ENCODE peak calls at places on chromosomes 13 and 19, in six cellular contexts. Q is AG04450, I is esophagus squamous epithelium, C is cardiac fibroblast, G is transverse colon, T is ovary. E is an unnamed sample.

GRCh38 chr13:19981685-19982238 is 23.2 kb downstream of the ZMYM2 start:
- DNase-seq in Q (no peak), I (no peak), C (no peak), G (no peak), T (no peak), E (no peak)

GRCh38 chr19:10809693-10810285 is 26.2 kb downstream of the TMED1 start:
- DNase-seq in Q (no peak), I (no peak), C (no peak), G (no peak), T (no peak), E (no peak)

GRCh38 chr19:11279505-11280236 is 16.3 kb upstream of the TSPAN16 start:
- DNase-seq in Q (no peak), I (no peak), C (no peak), G (no peak), T (no peak), E (no peak)

GRCh38 chr13:48506092-48506701 is 26.7 kb downstream of the RCBTB2 start:
- DNase-seq in Q (no peak), I (no peak), C (no peak), G (no peak), T (no peak), E (no peak)

GRCh38 chr13:95296326-95296939 is 4.8 kb downstream of the ABCC4 start:
- DNase-seq in Q (no peak), I (no peak), C (peak), G (peak), T (no peak), E (no peak)

GRCh38 chr13:43316997-43317396 is 293.6 kb downstream of the DNAJC15 start:
- DNase-seq in Q (no peak), I (no peak), C (peak), G (no peak), T (no peak), E (no peak)

GRCh38 chr19:58557253-58558065 is 952 bp downstream of the UBE2M start:
- DNase-seq in Q (no peak), I (no peak), C (no peak), G (no peak), T (peak), E (no peak)

GRCh38 chr13:22232186-22232585 is 561.3 kb downstream of the FGF9 start:
- DNase-seq in Q (no peak), I (no peak), C (no peak), G (no peak), T (no peak), E (no peak)

GRCh38 chr13:39102981-39103490 is 64.8 kb downstream of the NHLRC3 start:
- DNase-seq in Q (no peak), I (no peak), C (no peak), G (no peak), T (no peak), E (no peak)

GRCh38 chr13:51451467-51452390 is 1.1 kb downstream of the INTS6 start:
- DNase-seq in Q (no peak), I (peak), C (peak), G (peak), T (peak), E (no peak)

GRCh38 chr13:37226966-37227365 is 121.5 kb upstream of the CSNK1A1L start:
- DNase-seq in Q (peak), I (no peak), C (peak), G (no peak), T (no peak), E (peak)

GRCh38 chr13:86665842-86666241 is 866.6 kb upstream of the SLITRK6 start:
- DNase-seq in Q (no peak), I (no peak), C (no peak), G (no peak), T (no peak), E (no peak)

GRCh38 chr13:47480941-47481340 is 520.1 kb downstream of the SUCLA2 start:
- DNase-seq in Q (no peak), I (no peak), C (no peak), G (no peak), T (no peak), E (no peak)

GRCh38 chr19:56142087-56142787 is 1.1 kb downstream of the ZNF444 start:
- DNase-seq in Q (no peak), I (no peak), C (no peak), G (peak), T (no peak), E (no peak)

GRCh38 chr13:24923305-24923640 is 159.3 kb downstream of the RNF17 start:
- DNase-seq in Q (peak), I (no peak), C (peak), G (no peak), T (no peak), E (peak)

GRCh38 chr13:23445794-23446193 is 12.3 kb upstream of the SACS start:
- DNase-seq in Q (no peak), I (no peak), C (no peak), G (no peak), T (no peak), E (no peak)

GRCh38 chr13:98033277-98034247 is 80.1 kb downstream of the IPO5 start:
- DNase-seq in Q (no peak), I (no peak), C (peak), G (no peak), T (no peak), E (peak)
- TF ChIP-seq CTCF in Q (peak), I (no peak), C (peak), G (no peak), T (peak), E (peak)

GRCh38 chr13:104979281-104979680 is 1556.2 kb downstream of the EFNB2 start:
- DNase-seq in Q (no peak), I (no peak), C (no peak), G (no peak), T (no peak), E (no peak)

GRCh38 chr13:104984296-104984818 is 1551.1 kb downstream of the EFNB2 start:
- DNase-seq in Q (no peak), I (no peak), C (peak), G (no peak), T (no peak), E (peak)

GRCh38 chr13:104976964-104977363 is 1558.5 kb downstream of the EFNB2 start:
- DNase-seq in Q (no peak), I (no peak), C (no peak), G (no peak), T (no peak), E (no peak)

GRCh38 chr13:104975272-104975671 is 1560.2 kb downstream of the EFNB2 start:
- DNase-seq in Q (no peak), I (no peak), C (no peak), G (no peak), T (no peak), E (no peak)

DNA sequence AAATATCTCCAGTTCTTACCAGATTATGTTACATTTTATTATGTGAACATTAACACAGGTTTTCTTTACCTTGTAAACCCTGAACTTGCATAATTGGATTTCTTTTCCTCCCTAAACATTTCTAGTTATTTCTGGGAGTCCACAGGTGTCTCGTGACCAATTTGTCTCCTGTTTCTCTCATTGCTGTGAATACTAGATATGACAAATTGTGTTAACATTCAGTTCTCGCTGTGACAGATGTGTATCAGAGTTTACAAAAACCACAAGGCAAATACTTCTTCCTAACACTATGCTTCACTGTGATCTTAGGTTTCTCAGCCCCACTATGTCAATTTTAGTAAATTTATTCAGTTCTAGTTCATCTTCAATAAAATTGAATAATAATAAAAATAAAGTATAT is 1554.9 kb downstream of the EFNB2 start:
- DNase-seq in Q (no peak), I (no peak), C (no peak), G (no peak), T (no peak), E (no peak)
- H3K4me3 ChIP-seq in Q (no peak), I (no peak), C (no peak), G (no peak), T (no peak), E (no peak)

DNA sequence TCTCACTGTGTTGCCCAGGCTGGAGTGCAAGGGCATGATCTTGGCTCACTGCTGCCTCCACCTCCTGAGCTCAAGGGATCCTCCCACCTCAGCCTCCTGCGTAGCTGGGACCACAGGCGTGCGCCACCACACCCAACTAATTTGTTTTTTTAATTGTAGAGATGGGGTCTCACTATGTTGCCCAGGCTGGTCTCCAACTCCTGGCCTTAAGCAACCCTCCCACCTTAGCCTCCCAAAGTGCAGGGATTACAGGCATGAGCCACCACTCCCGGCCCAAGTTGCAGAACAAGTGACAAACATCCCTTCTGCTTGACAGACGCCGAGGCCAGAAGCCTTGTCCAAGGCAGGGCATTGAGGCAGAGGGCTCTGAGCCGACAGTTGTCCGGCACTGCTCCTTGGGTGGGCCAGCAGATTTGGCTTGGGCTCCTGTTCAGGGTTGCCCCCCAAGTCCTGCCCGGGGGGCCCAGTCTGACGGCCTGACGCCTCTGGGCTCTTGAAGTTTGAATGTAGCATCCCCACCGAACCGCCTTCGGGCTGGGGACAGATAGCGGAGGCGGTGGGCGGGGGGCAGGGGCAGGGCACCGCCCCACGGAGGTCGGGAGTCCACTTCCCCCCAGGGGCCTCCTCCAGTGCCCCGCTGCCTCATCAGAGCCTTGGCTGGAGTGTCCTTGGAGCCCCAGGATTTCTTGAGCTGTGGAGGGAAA is 5.7 kb upstream of the SPACA4 start:
- DNase-seq in Q (no peak), I (no peak), C (no peak), G (no peak), T (no peak), E (no peak)
- TF ChIP-seq CTCF in Q (no peak), I (no peak), C (no peak), G (no peak), T (no peak), E (no peak)

GRCh38 chr19:7820588-7820987 is 9.4 kb upstream of the EVI5L start:
- DNase-seq in Q (no peak), I (no peak), C (no peak), G (no peak), T (no peak), E (no peak)

GRCh38 chr19:7823902-7824301 is 6.1 kb upstream of the EVI5L start:
- DNase-seq in Q (no peak), I (no peak), C (no peak), G (no peak), T (no peak), E (no peak)

GRCh38 chr19:7818806-7819205 is 11.2 kb upstream of the EVI5L start:
- DNase-seq in Q (no peak), I (no peak), C (no peak), G (no peak), T (no peak), E (no peak)

GRCh38 chr19:7819337-7819736 is 10.7 kb upstream of the EVI5L start:
- DNase-seq in Q (no peak), I (no peak), C (no peak), G (no peak), T (no peak), E (no peak)

DNA sequence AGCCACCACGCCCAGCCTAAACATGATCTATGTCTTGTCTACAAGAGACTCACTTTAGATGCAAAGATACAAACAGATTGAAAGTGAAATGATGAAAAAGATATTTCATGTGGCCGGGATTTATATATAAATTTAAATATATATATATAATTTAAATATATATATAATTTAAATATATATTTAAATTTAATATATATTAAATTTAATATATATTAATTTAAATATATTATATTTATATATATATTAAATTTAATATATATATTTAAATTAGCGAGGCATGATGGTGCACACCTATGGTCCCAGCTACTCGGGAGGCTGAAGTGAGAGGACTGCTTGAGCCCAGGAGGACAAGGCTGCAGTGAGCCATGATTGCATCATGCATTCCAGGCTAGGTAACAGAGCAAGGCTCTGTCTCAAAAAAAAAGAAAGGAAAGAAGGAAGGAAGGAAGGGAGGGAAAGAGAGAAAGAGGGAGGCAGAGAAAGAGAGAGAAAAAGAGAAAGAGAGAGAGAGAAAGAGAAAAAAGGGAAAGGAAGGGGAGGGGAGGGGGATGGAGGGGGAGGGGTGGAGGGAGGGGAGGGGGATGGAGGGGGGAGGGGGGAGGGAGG is 7.0 kb upstream of the EVI5L start:
- DNase-seq in Q (no peak), I (no peak), C (no peak), G (no peak), T (no peak), E (no peak)
- H3K4me3 ChIP-seq in Q (no peak), I (no peak), C (no peak), G (no peak), T (no peak), E (no peak)

GRCh38 chr19:45900661-45901431 is 1.6 kb downstream of the MYPOP start:
- DNase-seq in Q (no peak), I (no peak), C (no peak), G (no peak), T (no peak), E (no peak)

GRCh38 chr19:45905016-45905415 is 2.6 kb upstream of the MYPOP start:
- DNase-seq in Q (no peak), I (no peak), C (no peak), G (no peak), T (no peak), E (no peak)

GRCh38 chr19:45901912-45902650 is at the start of gene MYPOP:
- DNase-seq in Q (no peak), I (no peak), C (no peak), G (no peak), T (peak), E (no peak)

GRCh38 chr19:45901432-45901903 is 945 bp downstream of the MYPOP start:
- DNase-seq in Q (no peak), I (no peak), C (peak), G (peak), T (peak), E (no peak)

GRCh38 chr19:45902651-45903625 is 525 bp upstream of the MYPOP start:
- DNase-seq in Q (peak), I (peak), C (peak), G (peak), T (peak), E (peak)
- TF ChIP-seq CTCF in Q (no peak), I (no peak), C (no peak), G (peak), T (no peak), E (no peak)

GRCh38 chr13:93220073-93220472 is 6.5 kb upstream of the GPC6 start:
- DNase-seq in Q (no peak), I (no peak), C (no peak), G (no peak), T (no peak), E (no peak)
- H3K4me3 ChIP-seq in Q (no peak), I (no peak), C (no peak), G (no peak), T (no peak), E (no peak)

GRCh38 chr19:44782729-44783128 is 5.0 kb downstream of the CBLC start:
- DNase-seq in Q (no peak), I (no peak), C (no peak), G (no peak), T (no peak), E (no peak)
- TF ChIP-seq CTCF in Q (peak), I (no peak), C (peak), G (no peak), T (no peak), E (no peak)

GRCh38 chr19:4228765-4229178 is 551 bp upstream of the EBI3 start:
- DNase-seq in Q (no peak), I (no peak), C (no peak), G (no peak), T (no peak), E (no peak)
- H3K4me3 ChIP-seq in Q (no peak), I (no peak), C (no peak), G (no peak), T (no peak), E (no peak)

DNA sequence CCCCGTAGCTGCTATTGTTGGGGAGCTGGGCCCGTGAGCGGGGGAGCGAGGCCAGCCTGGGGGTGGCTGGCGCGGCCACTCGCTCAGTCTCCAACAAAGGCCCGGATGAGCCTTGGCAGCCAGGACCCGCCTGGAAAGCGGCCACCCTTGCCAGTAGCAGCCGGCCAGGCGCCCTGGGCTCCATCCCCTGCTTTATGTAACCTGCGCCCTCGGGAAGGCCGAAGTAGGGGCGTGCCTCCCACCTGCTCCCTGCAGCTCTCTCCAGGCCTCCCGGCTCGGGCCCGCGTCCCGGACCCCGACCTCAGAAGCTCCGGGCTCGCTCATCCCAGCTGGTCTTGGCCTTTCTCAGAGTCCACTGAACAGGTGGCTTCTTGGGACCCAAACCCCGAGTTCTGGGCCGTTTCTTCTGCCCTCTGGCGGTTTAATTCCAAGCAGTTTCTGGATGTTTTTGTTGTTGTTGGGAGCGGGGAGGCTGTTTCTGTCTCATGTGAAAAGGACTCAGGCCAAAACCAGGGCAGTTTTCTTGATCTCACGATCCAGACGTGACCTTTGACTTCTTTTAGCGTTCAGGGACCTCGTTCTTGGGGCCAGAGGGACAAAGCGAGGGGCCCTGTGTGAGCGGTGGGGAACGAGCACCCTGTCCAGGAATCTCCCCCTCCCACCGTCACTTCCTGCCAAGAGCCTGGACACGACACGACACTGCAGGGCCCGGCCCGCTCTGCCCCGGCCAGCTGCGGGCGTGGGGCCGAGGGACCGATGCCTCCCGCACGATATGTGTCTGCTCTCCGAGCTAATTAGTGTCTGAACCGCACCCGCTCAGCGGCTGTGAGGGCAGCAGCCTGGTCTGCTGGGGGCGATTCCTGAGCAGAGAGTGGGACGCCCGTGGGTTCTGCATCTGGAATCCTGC is 1.3 kb downstream of the CDC34 start:
- DNase-seq in Q (no peak), I (no peak), C (peak), G (peak), T (peak), E (no peak)
- TF ChIP-seq CTCF in Q (peak), I (peak), C (peak), G (peak), T (peak), E (peak)

DNA sequence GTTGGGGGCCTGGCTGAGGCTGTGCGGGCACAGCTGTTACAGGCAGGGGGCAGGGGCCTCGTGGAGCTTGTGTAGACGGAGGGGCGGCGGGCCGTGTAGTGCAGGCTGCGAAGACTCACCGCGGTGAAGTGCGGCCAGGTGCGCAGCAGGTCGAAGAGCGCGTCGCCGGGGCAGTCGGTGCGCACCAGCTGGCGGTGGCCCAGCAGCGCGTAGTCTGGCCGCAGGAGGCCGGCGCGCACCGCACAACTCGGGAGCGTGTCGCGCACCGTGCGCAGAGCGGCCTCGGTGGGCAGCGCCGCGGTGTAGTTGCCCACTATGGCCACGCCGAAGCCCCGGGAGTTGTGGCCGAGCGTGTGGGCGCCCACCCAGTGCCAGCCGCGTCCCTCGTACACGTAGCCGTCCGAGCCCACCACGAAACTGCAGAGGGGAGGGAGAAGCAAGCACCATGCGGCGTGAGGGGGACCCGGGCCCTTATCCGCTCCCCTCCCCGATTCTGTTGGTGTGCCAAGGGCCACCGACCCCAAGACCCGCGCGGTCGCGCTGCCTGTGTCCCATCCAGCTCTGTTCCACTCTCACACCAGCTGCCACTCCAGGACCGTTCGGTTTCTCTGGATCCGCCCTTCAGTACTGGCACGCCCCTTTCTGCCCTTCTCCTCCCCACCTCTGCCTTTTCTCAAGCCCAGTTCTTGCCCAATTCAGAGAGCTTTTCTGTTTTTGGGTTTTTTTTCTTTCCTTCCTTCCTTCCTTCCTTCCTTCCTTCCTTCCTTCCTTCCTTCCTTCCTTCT is 5.4 kb upstream of the RASAL3 start:
- DNase-seq in Q (no peak), I (no peak), C (no peak), G (peak), T (no peak), E (no peak)
- H3K4me3 ChIP-seq in Q (peak), I (peak), C (peak), G (peak), T (no peak), E (no peak)

E was measured in AG04449.